ENCODE peak calls at places on chromosomes 7 and 10, in eight cellular contexts. P is endodermal cell; U is cardiac fibroblast; I is CD8-positive, alpha-beta T cell; V is BJ; Y is HCT116; F is uterus; R is GM12864. C is an unnamed sample.
A peak's percentile ranks its signal among the peaks of the same experiment; 100 is the strongest.

GRCh38 chr10:30819306-30820190 is 190.0 kb upstream of the LYZL2 start:
- DNase-seq in I (no peak), P (no peak), R (no peak), V (peak; percentile 50), Y (no peak), U (peak; percentile 58), F (no peak), C (no peak)

GRCh38 chr10:29144126-29144525 is 144.7 kb upstream of the LYZL1 start:
- DNase-seq in R (no peak), Y (no peak), I (no peak), F (no peak), P (no peak), V (no peak), U (no peak), C (no peak)

GRCh38 chr7:17090751-17091150 is 207.7 kb upstream of the AHR start:
- DNase-seq in P (no peak), I (no peak), V (peak; percentile 86), F (no peak), U (peak; percentile 75), Y (no peak), R (no peak), C (peak; percentile 77)

GRCh38 chr10:18542832-18543231 is 108.6 kb downstream of the NSUN6 start:
- DNase-seq in V (no peak), Y (no peak), R (no peak), I (no peak), P (no peak), U (peak; percentile 52), F (no peak), C (no peak)

GRCh38 chr7:149444260-149444659 is 16.6 kb downstream of the ZNF777 start:
- DNase-seq in V (no peak), P (peak; percentile 17), Y (no peak), R (no peak), F (no peak), I (no peak), U (no peak), C (no peak)

GRCh38 chr7:52525772-52526341 is 509.6 kb upstream of the POM121L12 start:
- DNase-seq in Y (no peak), F (no peak), U (no peak), P (no peak), I (no peak), R (no peak), V (no peak), C (peak; percentile 3)

GRCh38 chr10:14609178-14609577 is 165.5 kb downstream of the FAM107B start:
- DNase-seq in P (no peak), Y (no peak), V (no peak), R (no peak), U (no peak), I (no peak), F (no peak), C (no peak)

GRCh38 chr10:4270116-4270515 is 485.1 kb upstream of the KLF6 start:
- DNase-seq in P (no peak), I (no peak), F (no peak), U (peak; percentile 95), Y (no peak), R (no peak), V (no peak), C (peak; percentile 84)

GRCh38 chr10:126423779-126424491 is 35.7 kb upstream of the ADAM12 start:
- DNase-seq in U (no peak), F (no peak), Y (no peak), I (no peak), V (no peak), R (no peak), P (no peak), C (no peak)

GRCh38 chr7:70285854-70286253 is 687.6 kb downstream of the AUTS2 start:
- DNase-seq in R (no peak), I (no peak), U (no peak), Y (no peak), P (no peak), V (no peak), F (no peak), C (peak; percentile 94)

GRCh38 chr7:210401-210925 is 18.1 kb downstream of the FAM20C start:
- DNase-seq in F (no peak), Y (no peak), I (no peak), P (no peak), U (no peak), R (no peak), V (no peak), C (no peak)

GRCh38 chr10:125084191-125085186 is 75.9 kb downstream of the CTBP2 start:
- DNase-seq in R (no peak), U (peak; percentile 98), V (peak; percentile 70), F (peak; percentile 59), P (peak; percentile 79), I (no peak), Y (peak; percentile 85), C (peak; percentile 93)

GRCh38 chr7:80529362-80529761 is 17.5 kb upstream of the GNAT3 start:
- DNase-seq in I (no peak), U (peak; percentile 39), P (no peak), R (no peak), Y (no peak), V (no peak), F (no peak), C (no peak)

GRCh38 chr7:70719120-70719519 is 412.8 kb upstream of the GALNT17 start:
- DNase-seq in Y (no peak), F (no peak), I (no peak), V (no peak), R (no peak), P (no peak), U (no peak), C (no peak)

GRCh38 chr7:44980393-44981034 is 1.7 kb upstream of the MYO1G start:
- DNase-seq in P (peak; percentile 44), U (peak; percentile 44), Y (no peak), I (peak; percentile 90), F (no peak), R (peak; percentile 89), V (no peak), C (peak; percentile 60)

GRCh38 chr7:81036041-81036440 is 117.2 kb upstream of the SEMA3C start:
- DNase-seq in F (no peak), I (no peak), Y (no peak), U (peak; percentile 31), V (no peak), P (no peak), R (no peak), C (no peak)

GRCh38 chr10:125096371-125096770 is 64.0 kb downstream of the CTBP2 start:
- DNase-seq in Y (no peak), I (no peak), P (no peak), F (no peak), U (no peak), R (peak; percentile 4), V (no peak), C (peak; percentile 87)

GRCh38 chr7:77326131-77326530 is 90.0 kb downstream of the GSAP start:
- DNase-seq in I (no peak), Y (no peak), R (no peak), F (no peak), P (no peak), U (peak; percentile 56), V (no peak), C (peak; percentile 64)

GRCh38 chr7:98119257-98119918 is 12.7 kb downstream of the LMTK2 start:
- DNase-seq in P (no peak), Y (no peak), I (no peak), R (no peak), U (peak; percentile 85), V (peak; percentile 24), F (no peak), C (peak; percentile 83)

GRCh38 chr7:66050990-66051424 is 24.6 kb upstream of the ASL start:
- DNase-seq in R (no peak), V (peak; percentile 85), I (no peak), P (no peak), Y (no peak), U (peak; percentile 98), F (no peak), C (peak; percentile 99)

GRCh38 chr7:100873599-100874299 is 1.2 kb upstream of the SRRT start:
- DNase-seq in P (no peak), R (no peak), Y (no peak), V (no peak), F (no peak), I (no peak), U (no peak), C (no peak)
- H3K4me3 ChIP-seq in P (peak overlapping the region; percentile 100), R (peak overlapping the region; percentile 86), Y (peak overlapping the region; percentile 98), V (no peak overlapping the region), F (peak overlapping the region; percentile 87), I (peak overlapping the region; percentile 94), U (peak overlapping the region; percentile 89), C (peak overlapping the region; percentile 89)

GRCh38 chr10:71598673-71599072 is 120.9 kb downstream of the C10orf105 start:
- DNase-seq in U (peak; percentile 60), Y (no peak), I (no peak), V (peak; percentile 17), P (no peak), F (peak; percentile 80), R (no peak), C (no peak)
- TF ChIP-seq CTCF in U (no peak), Y (no peak), I (no peak), V (no peak), P (no peak), F (no peak), R (no peak), C (no peak)

GRCh38 chr7:68984331-68984730 is 613.9 kb upstream of the AUTS2 start:
- DNase-seq in F (no peak), U (no peak), P (no peak), Y (no peak), V (no peak), I (no peak), R (no peak), C (no peak)

GRCh38 chr7:68977709-68978108 is 620.6 kb upstream of the AUTS2 start:
- DNase-seq in I (no peak), V (no peak), U (no peak), P (no peak), F (no peak), R (no peak), Y (no peak), C (no peak)

GRCh38 chr7:68978710-68979109 is 619.6 kb upstream of the AUTS2 start:
- DNase-seq in U (no peak), P (no peak), I (no peak), R (no peak), F (no peak), Y (no peak), V (no peak), C (no peak)

GRCh38 chr7:68980011-68980410 is 618.3 kb upstream of the AUTS2 start:
- DNase-seq in U (no peak), Y (no peak), V (no peak), F (no peak), P (no peak), R (no peak), I (no peak), C (no peak)
- H3K4me3 ChIP-seq in U (no peak overlapping the region), Y (no peak overlapping the region), V (no peak overlapping the region), F (no peak overlapping the region), P (no peak overlapping the region), R (no peak overlapping the region), I (no peak overlapping the region), C (no peak overlapping the region)

DNA sequence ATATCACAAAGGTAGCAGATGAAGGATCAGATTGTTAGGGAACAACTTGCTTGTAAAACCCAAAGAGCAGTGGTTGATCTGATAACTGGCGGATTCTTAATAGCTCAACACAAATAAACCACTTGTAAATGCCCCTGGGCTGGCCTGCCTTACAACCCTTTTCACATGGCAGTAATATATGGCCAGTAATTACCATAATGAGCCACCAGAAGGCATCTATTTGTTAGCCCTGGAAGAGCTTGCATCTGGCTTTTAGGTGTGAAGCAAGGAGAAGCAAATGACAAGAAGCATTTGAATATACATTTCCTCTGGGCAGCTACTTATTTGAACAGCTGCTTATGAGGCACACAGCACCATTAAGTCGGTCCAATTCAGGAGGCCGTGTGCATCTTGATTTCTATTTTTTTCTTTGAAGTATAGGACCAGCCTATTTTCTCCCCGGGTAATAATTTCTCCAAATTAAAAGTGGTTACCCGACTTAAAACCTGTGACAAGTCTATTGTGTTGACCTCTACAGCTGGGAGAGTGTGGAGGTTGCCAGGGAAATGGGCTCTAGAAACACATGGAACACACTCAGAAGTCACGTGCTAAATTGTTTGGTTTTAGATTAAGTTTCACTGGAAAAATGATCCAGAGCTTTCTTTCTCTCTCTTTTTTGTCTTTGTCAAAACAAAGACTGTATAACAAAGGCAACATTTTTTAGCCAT is 113.4 kb downstream of the SEM1 start:
- DNase-seq in F (no peak), P (peak; percentile 44), I (no peak), R (no peak), U (peak; percentile 2), V (no peak), Y (no peak), C (peak; percentile 64)
- TF ChIP-seq CTCF in F (no peak), P (peak; percentile 65), I (no peak), R (peak; percentile 19), U (no peak), V (no peak), Y (peak; percentile 14), C (peak; percentile 70)

C was measured in epithelial cell of esophagus.